ENCODE peak calls at places on chromosome 1, in five cellular contexts. Y is CD4-positive, alpha-beta T cell; Q is OCI-LY7; L is suprapubic skin; F is CD8-positive, alpha-beta T cell. P is an unnamed sample.

GRCh38 chr1:21932127-21932526 is 5.0 kb downstream of the HSPG2 start:
- DNase-seq in L (no peak), Q (no peak), Y (no peak), F (no peak), P (no peak)

GRCh38 chr1:112325504-112325903 is 70.5 kb upstream of the CTTNBP2NL start:
- DNase-seq in Y (no peak), F (no peak), L (no peak), Q (no peak), P (no peak)

GRCh38 chr1:51564124-51564523 is 45.1 kb upstream of the EPS15 start:
- DNase-seq in Y (no peak), F (no peak), L (no peak), Q (no peak), P (no peak)

GRCh38 chr1:109624215-109625010 is 4.8 kb downstream of the AMPD2 start:
- DNase-seq in Q (peak), L (no peak), Y (no peak), F (no peak), P (no peak)

GRCh38 chr1:12204140-12204539 is 25.7 kb upstream of the VPS13D start:
- DNase-seq in Q (peak), Y (no peak), L (no peak), F (peak), P (no peak)

GRCh38 chr1:99964806-99965205 is 5.0 kb upstream of the SLC35A3 start:
- DNase-seq in Y (no peak), L (no peak), Q (no peak), F (no peak), P (no peak)

GRCh38 chr1:242132446-242132845 is 133.5 kb upstream of the MAP1LC3C start:
- DNase-seq in F (no peak), Y (no peak), Q (no peak), L (no peak), P (no peak)

GRCh38 chr1:20686878-20687725 is 25.9 kb upstream of the DDOST start:
- DNase-seq in Q (no peak), F (no peak), L (no peak), Y (no peak), P (no peak)

GRCh38 chr1:176205322-176205914 is 1.7 kb downstream of the COP1 start:
- DNase-seq in Y (no peak), F (no peak), Q (peak), L (no peak), P (no peak)

GRCh38 chr1:37073752-37074151 is 39.4 kb upstream of the GRIK3 start:
- DNase-seq in Y (no peak), F (no peak), L (no peak), Q (no peak), P (no peak)

GRCh38 chr1:22320703-22321344 is 130.8 kb upstream of the ZBTB40 start:
- DNase-seq in Q (no peak), F (no peak), L (no peak), Y (no peak), P (no peak)

GRCh38 chr1:161013591-161014513 is 7.1 kb downstream of the F11R start:
- DNase-seq in Y (peak), F (peak), Q (peak), L (peak), P (peak)

GRCh38 chr1:82090104-82090503 is 289.4 kb downstream of the ADGRL2 start:
- DNase-seq in Y (no peak), F (no peak), L (no peak), Q (no peak), P (no peak)

GRCh38 chr1:228036701-228037231 is 30.0 kb downstream of the WNT3A start:
- DNase-seq in Y (peak), F (no peak), L (peak), Q (no peak), P (no peak)

GRCh38 chr1:63329621-63330330 is 7.4 kb downstream of the FOXD3 start:
- DNase-seq in Q (no peak), L (no peak), Y (no peak), F (no peak), P (no peak)

GRCh38 chr1:61226791-61227567 is 144.6 kb downstream of the NFIA start:
- DNase-seq in L (no peak), Y (no peak), F (no peak), Q (no peak), P (no peak)

GRCh38 chr1:32538887-32539583 is at the start of gene ZBTB8A:
- DNase-seq in F (no peak), Q (peak), L (peak), Y (no peak), P (no peak)

GRCh38 chr1:152036316-152037216 is at the start of gene S100A11:
- DNase-seq in F (peak), L (peak), Y (peak), Q (no peak), P (no peak)

GRCh38 chr1:239884776-239885175 is 206.9 kb upstream of the FMN2 start:
- DNase-seq in Q (no peak), Y (no peak), L (no peak), F (no peak), P (no peak)

GRCh38 chr1:27940870-27941269 is 6.1 kb downstream of the SMPDL3B start:
- DNase-seq in Y (no peak), L (no peak), Q (no peak), F (no peak), P (no peak)

DNA sequence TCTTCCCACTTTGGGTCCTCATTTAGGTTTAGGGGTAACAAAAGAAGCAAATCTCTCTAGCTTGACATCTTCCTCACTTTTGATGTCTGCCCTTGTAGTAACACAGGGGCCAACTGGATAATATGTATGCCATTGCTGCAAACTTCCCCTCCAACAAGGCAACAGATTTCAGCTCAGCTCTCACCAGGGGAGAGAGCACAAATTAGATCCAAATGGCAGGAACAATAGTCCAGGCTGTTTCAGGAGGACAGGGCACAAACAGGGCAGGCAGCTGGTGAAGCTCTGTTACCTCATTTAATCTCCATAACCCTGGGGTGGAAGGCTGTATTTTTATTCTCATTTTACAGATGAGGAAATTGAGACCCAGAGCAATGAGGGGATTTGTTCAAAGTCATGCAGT is 4.3 kb upstream of the PIK3R3 start:
- DNase-seq in L (no peak), Q (no peak), F (no peak), Y (no peak), P (no peak)
- H3K27ac ChIP-seq in L (no peak), Q (no peak), F (no peak), Y (no peak), P (no peak)

DNA sequence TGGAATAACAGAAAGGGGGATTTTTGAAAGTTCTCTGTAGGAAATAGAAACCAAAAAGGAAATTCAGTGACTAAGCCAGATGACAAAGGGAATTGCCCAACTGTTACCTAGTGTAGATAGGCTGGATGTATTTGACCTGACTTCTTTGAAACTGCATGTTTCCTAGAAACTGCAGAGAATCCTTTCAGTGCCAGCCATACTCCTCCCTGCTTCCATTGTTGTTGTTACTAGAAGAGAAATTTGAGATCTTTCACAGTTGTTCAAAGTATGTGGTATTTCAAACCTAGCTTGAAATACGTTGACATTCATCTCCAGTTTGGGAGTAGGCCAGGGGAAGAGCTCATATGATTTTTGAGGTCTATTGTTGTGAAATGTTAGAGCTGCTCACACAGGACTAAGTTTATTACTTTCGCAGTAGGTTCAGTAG is 1.8 kb upstream of the GBP5 start:
- DNase-seq in Y (no peak), Q (no peak), F (no peak), L (no peak), P (no peak)
- H3K27ac ChIP-seq in Y (peak), Q (no peak), F (peak), L (no peak), P (no peak)

GRCh38 chr1:174969977-174970376 is 29.8 kb upstream of the CACYBP start:
- DNase-seq in L (no peak), Q (no peak), F (no peak), Y (no peak), P (no peak)

GRCh38 chr1:174971466-174971865 is 28.3 kb upstream of the CACYBP start:
- DNase-seq in Q (no peak), Y (no peak), L (no peak), F (no peak), P (no peak)

GRCh38 chr1:174974711-174975111 is 25.0 kb upstream of the CACYBP start:
- DNase-seq in Q (no peak), Y (no peak), L (no peak), F (no peak), P (no peak)

GRCh38 chr1:174968750-174969244 is 30.9 kb upstream of the CACYBP start:
- DNase-seq in F (peak), Q (peak), Y (no peak), L (no peak), P (no peak)

GRCh38 chr1:174971902-174972301 is 27.8 kb upstream of the CACYBP start:
- DNase-seq in L (no peak), Y (no peak), F (no peak), Q (no peak), P (no peak)
- H3K27ac ChIP-seq in L (peak), Y (no peak), F (no peak), Q (peak), P (no peak)

DNA sequence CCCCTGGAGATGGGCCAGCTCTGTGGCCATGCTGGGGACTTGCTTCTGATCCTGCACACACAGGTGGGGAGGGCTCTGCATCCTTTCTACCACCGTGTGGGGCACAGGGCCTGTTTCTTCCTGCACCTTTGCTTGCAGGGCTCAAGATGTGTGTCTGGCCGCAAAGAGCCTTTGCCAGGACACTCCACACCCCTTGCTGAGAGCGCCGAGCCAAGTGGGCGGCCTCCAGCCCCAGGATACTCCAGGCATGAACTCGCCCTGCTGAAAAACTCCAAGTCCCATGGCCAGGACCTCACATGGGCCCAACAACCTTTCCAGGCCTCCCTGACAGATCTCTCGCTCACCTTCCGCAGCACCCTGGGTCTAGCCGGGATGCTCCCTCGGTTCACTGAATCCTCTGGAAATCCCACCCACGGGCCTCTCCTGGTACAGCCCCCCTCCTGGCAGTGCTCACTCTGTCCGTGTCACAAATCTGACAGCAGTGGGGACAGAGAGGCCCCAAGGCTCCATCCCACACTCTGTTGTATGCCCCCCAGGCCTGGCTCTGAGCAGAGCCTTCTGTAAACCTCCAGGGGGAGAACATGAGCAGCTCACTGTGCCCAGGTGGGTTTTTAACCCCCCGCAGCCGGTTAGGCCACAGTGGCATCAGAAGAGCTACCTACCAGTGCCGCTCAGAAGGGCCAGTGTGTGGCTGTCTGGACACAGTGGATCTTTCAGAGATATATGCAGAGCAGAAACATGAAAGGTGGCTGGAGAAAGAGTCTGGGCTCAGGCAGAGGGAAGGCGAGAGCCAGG is 11.8 kb upstream of the GPR153 start:
- DNase-seq in Q (no peak), Y (no peak), L (no peak), F (no peak), P (no peak)
- H3K27ac ChIP-seq in Q (no peak), Y (no peak), L (no peak), F (no peak), P (no peak)

P was measured in substantia nigra.